ENCODE peak calls at places on chromosomes 3 and 15, in five cellular contexts. D is lung; T is cardiac fibroblast; I is CD4-positive, alpha-beta memory T cell; F is PC-3. J is an unnamed sample.

GRCh38 chr15:76991048-76991447 is 3.9 kb upstream of the PSTPIP1 start:
- DNase-seq in T (no peak), F (no peak), I (no peak), D (no peak), J (no peak)

GRCh38 chr3:185677146-185677829 is 91.2 kb downstream of the SENP2 start:
- DNase-seq in D (no peak), F (peak; percentile 98), I (no peak), T (peak; percentile 86), J (peak; percentile 34)

GRCh38 chr3:53156368-53156834 is 4.6 kb upstream of the PRKCD start:
- DNase-seq in D (peak; percentile 69), T (peak; percentile 19), I (no peak), F (peak; percentile 65), J (no peak)

GRCh38 chr3:85626662-85627061 is 667.9 kb downstream of the CADM2 start:
- DNase-seq in D (no peak), T (no peak), I (no peak), F (no peak), J (no peak)

GRCh38 chr3:183392166-183393034 is 36.0 kb downstream of the MCF2L2 start:
- DNase-seq in T (peak; percentile 6), I (no peak), D (no peak), F (no peak), J (no peak)

GRCh38 chr3:32483772-32484171 is 18.9 kb downstream of the CMTM6 start:
- DNase-seq in F (no peak), D (no peak), I (no peak), T (no peak), J (no peak)

GRCh38 chr3:194100856-194101390 is 35.0 kb upstream of the HES1 start:
- DNase-seq in I (no peak), F (no peak), T (no peak), D (no peak), J (no peak)

GRCh38 chr3:69842789-69843188 is 103.5 kb downstream of the MITF start:
- DNase-seq in D (no peak), F (no peak), I (no peak), T (no peak), J (no peak)

GRCh38 chr15:76341366-76342045 is 4.9 kb downstream of the ISL2 start:
- DNase-seq in I (no peak), F (no peak), T (no peak), D (no peak), J (no peak)

GRCh38 chr3:118204052-118204451 is 830.6 kb downstream of the IGSF11 start:
- DNase-seq in T (no peak), D (no peak), I (no peak), F (no peak), J (no peak)

GRCh38 chr3:182585532-182586150 is 207.7 kb upstream of the ATP11B start:
- DNase-seq in I (no peak), T (no peak), F (no peak), D (no peak), J (no peak)

GRCh38 chr3:195183071-195183776 is 87.7 kb downstream of the XXYLT1 start:
- DNase-seq in D (no peak), T (no peak), I (no peak), F (no peak), J (no peak)

GRCh38 chr3:48826451-48826850 is 21.2 kb downstream of the PRKAR2A start:
- DNase-seq in D (no peak), T (peak; percentile 93), F (no peak), I (no peak), J (no peak)

GRCh38 chr15:77642793-77643430 is 10.2 kb upstream of the LINGO1 start:
- DNase-seq in T (no peak), I (no peak), D (no peak), F (peak; percentile 31), J (no peak)

GRCh38 chr15:75712668-75713337 is at the start of gene CSPG4:
- DNase-seq in T (peak; percentile 74), D (no peak), I (no peak), F (peak; percentile 47), J (no peak)

GRCh38 chr3:142858043-142858442 is 30.8 kb downstream of the PCOLCE2 start:
- DNase-seq in D (no peak), F (no peak), I (no peak), T (no peak), J (no peak)

GRCh38 chr15:85782112-85782511 is 12.6 kb downstream of the KLHL25 start:
- DNase-seq in D (no peak), F (no peak), I (no peak), T (no peak), J (no peak)

GRCh38 chr15:85788796-85789495 is 5.8 kb downstream of the KLHL25 start:
- DNase-seq in I (no peak), T (no peak), D (peak; percentile 50), F (peak; percentile 19), J (no peak)

GRCh38 chr15:85786778-85787114 is 8.0 kb downstream of the KLHL25 start:
- DNase-seq in F (no peak), I (no peak), T (no peak), D (no peak), J (no peak)

GRCh38 chr15:85789496-85789875 is 5.2 kb downstream of the KLHL25 start:
- DNase-seq in F (no peak), T (no peak), D (no peak), I (no peak), J (no peak)

GRCh38 chr15:85785887-85786777 is 8.6 kb downstream of the KLHL25 start:
- DNase-seq in I (no peak), D (no peak), F (peak; percentile 85), T (peak; percentile 43), J (no peak)
- H3K4me3 ChIP-seq in I (no peak overlapping the region), D (no peak overlapping the region), F (peak overlapping the region; percentile 58), T (no peak overlapping the region), J (peak overlapping the region; percentile 31)

DNA sequence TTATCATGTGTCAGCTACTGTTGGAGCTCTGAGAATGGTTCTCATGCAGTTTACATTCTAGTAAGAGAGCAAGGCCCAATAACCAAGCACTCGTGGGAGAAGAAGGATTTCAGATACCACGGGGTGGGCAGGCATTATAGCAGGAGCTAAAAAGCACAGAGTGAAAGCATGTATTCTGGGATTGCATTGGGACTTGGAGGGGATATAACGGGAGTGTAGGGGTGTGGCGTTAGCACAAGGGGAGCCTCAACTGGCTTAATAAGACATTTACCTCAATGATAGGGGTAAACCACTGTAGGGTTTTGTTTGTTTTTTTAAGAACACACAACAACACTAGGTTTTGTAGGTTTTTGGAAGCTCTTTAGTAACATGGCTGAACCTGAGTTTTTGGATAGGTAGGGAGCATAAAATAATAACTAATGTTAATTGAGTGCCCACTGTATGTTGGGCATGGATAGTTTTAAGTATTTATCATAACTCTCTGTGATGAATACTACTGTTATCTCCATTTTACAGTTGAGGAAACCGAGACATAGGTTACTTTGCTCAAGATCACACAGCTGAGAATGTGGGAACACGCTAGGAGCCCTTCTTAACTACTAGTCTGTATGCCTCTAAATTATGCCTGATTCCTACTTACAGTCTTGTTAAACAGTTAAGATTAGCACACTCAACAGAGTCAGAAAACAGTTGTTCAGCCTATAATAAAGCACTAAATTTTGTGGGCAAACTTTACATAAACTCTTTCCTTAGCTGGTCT is 1.8 kb upstream of the SIAH2 start:
- DNase-seq in T (no peak), I (no peak), F (no peak), D (no peak), J (no peak)
- H3K4me3 ChIP-seq in T (no peak overlapping the region), I (no peak overlapping the region), F (peak overlapping the region; percentile 89), D (no peak overlapping the region), J (no peak overlapping the region)

GRCh38 chr3:192726386-192726785 is 955 bp downstream of the FGF12 start:
- DNase-seq in I (no peak), T (no peak), D (no peak), F (no peak), J (no peak)

GRCh38 chr3:192731233-192731632 is 3.9 kb upstream of the FGF12 start:
- DNase-seq in I (no peak), D (no peak), T (no peak), F (no peak), J (no peak)

GRCh38 chr3:192727032-192727847 is at the start of gene FGF12:
- DNase-seq in I (no peak), F (peak; percentile 52), D (peak; percentile 55), T (peak; percentile 30), J (no peak)
- H3K4me3 ChIP-seq in I (no peak within 1 kb of the TSS), F (no peak within 1 kb of the TSS), D (no peak within 1 kb of the TSS), T (no peak within 1 kb of the TSS), J (no peak within 1 kb of the TSS)

GRCh38 chr3:167811071-167811470 is 75.5 kb downstream of the SERPINI1 start:
- DNase-seq in I (no peak), D (no peak), F (no peak), T (peak; percentile 1), J (no peak)
- H3K4me3 ChIP-seq in I (no peak overlapping the region), D (no peak overlapping the region), F (no peak overlapping the region), T (no peak overlapping the region), J (no peak overlapping the region)

GRCh38 chr3:102162251-102162650 is 272.6 kb upstream of the ZPLD1 start:
- DNase-seq in F (no peak), T (no peak), I (no peak), D (no peak), J (no peak)

GRCh38 chr3:102165367-102165766 is 269.4 kb upstream of the ZPLD1 start:
- DNase-seq in T (peak; percentile 73), D (no peak), I (no peak), F (peak; percentile 93), J (no peak)

GRCh38 chr3:102161362-102162006 is 273.3 kb upstream of the ZPLD1 start:
- DNase-seq in D (no peak), T (peak; percentile 50), F (no peak), I (no peak), J (no peak)

GRCh38 chr3:102163818-102164154 is 271.0 kb upstream of the ZPLD1 start:
- DNase-seq in T (no peak), I (no peak), D (no peak), F (no peak), J (no peak)

GRCh38 chr3:102163039-102163817 is 271.6 kb upstream of the ZPLD1 start:
- DNase-seq in T (peak; percentile 95), F (peak; percentile 94), I (no peak), D (no peak), J (no peak)
- H3K4me3 ChIP-seq in T (no peak overlapping the region), F (no peak overlapping the region), I (no peak overlapping the region), D (no peak overlapping the region), J (no peak overlapping the region)

GRCh38 chr3:50539887-50540286 is 27.7 kb downstream of the C3orf18 start:
- DNase-seq in F (no peak), I (no peak), D (no peak), T (no peak), J (no peak)
- H3K4me3 ChIP-seq in F (no peak overlapping the region), I (no peak overlapping the region), D (no peak overlapping the region), T (no peak overlapping the region), J (no peak overlapping the region)

GRCh38 chr3:177522051-177522450 is 324.8 kb upstream of the TBL1XR1 start:
- DNase-seq in F (no peak), T (no peak), I (no peak), D (no peak), J (no peak)

GRCh38 chr3:177516130-177517011 is 319.1 kb upstream of the TBL1XR1 start:
- DNase-seq in I (no peak), F (no peak), D (no peak), T (peak; percentile 99), J (no peak)

GRCh38 chr3:177521305-177521704 is 324.0 kb upstream of the TBL1XR1 start:
- DNase-seq in T (no peak), D (peak; percentile 79), I (no peak), F (peak; percentile 92), J (no peak)

GRCh38 chr3:177517906-177518305 is 320.6 kb upstream of the TBL1XR1 start:
- DNase-seq in I (no peak), D (no peak), F (no peak), T (no peak), J (no peak)

GRCh38 chr3:177519588-177519987 is 322.3 kb upstream of the TBL1XR1 start:
- DNase-seq in I (no peak), T (no peak), F (no peak), D (no peak), J (no peak)
- H3K4me3 ChIP-seq in I (no peak overlapping the region), T (no peak overlapping the region), F (no peak overlapping the region), D (no peak overlapping the region), J (no peak overlapping the region)